ENCODE peak calls at places on chromosomes 7 and 10, in nine cellular contexts. K is left lung, V is adrenal gland, Y is left ventricle myocardium inferior, J is bronchial epithelial cell, U is IMR-90, B is fibroblast of lung, S is heart left ventricle, C is breast epithelium. N is an unnamed sample. For H3K36me3, the result is how much of the 10 kb centered on the place peaks cover.

GRCh38 chr10:90592903-90593302 is 264.9 kb downstream of the HTR7 start:
- DNase-seq in Y (peak), K (peak), J (peak), C (no peak), S (no peak), B (peak), U (peak), V (peak), N (peak)

GRCh38 chr7:149669121-149669818 is 104.1 kb downstream of the ZNF467 start:
- DNase-seq in K (no peak), U (peak), J (peak), C (no peak), S (no peak), V (no peak), B (no peak), Y (no peak), N (no peak)

GRCh38 chr10:87552248-87552914 is 47.7 kb downstream of the MINPP1 start:
- DNase-seq in V (no peak), C (no peak), U (peak), Y (no peak), J (peak), K (no peak), S (no peak), B (peak), N (no peak)

GRCh38 chr7:116588641-116589594 is 64.1 kb downstream of the CAV1 start:
- DNase-seq in U (peak), Y (no peak), V (no peak), B (peak), S (no peak), J (peak), K (no peak), C (no peak), N (no peak)

GRCh38 chr7:106050002-106050742 is 61.9 kb downstream of the SYPL1 start:
- DNase-seq in B (peak), J (peak), S (no peak), V (peak), U (peak), Y (no peak), K (no peak), C (no peak), N (no peak)

GRCh38 chr7:158812684-158813083 is 16.6 kb downstream of the ESYT2 start:
- DNase-seq in V (peak), S (no peak), K (no peak), U (no peak), J (no peak), C (no peak), B (no peak), Y (no peak), N (no peak)

GRCh38 chr7:20083781-20084180 is 133.4 kb downstream of the MACC1 start:
- DNase-seq in K (no peak), V (peak), B (peak), C (peak), S (no peak), U (peak), J (peak), Y (no peak), N (no peak)

GRCh38 chr10:45557275-45557905 is 115.2 kb downstream of the ZFAND4 start:
- DNase-seq in J (no peak), B (no peak), Y (no peak), V (no peak), C (no peak), K (no peak), U (no peak), S (no peak), N (no peak)

GRCh38 chr10:90458054-90458453 is 399.8 kb downstream of the HTR7 start:
- DNase-seq in V (no peak), B (no peak), K (no peak), C (no peak), U (no peak), J (peak), S (no peak), Y (no peak), N (no peak)

GRCh38 chr10:29616542-29616941 is 18.2 kb downstream of the SVIL start:
- DNase-seq in V (peak), K (no peak), Y (no peak), U (no peak), C (no peak), B (no peak), J (no peak), S (no peak), N (no peak)

GRCh38 chr7:157522189-157522588 is 185.4 kb downstream of the DNAJB6 start:
- DNase-seq in S (no peak), J (no peak), Y (no peak), B (no peak), V (peak), C (peak), K (no peak), U (no peak), N (no peak)

GRCh38 chr7:157524731-157525130 is 187.9 kb downstream of the DNAJB6 start:
- DNase-seq in Y (no peak), K (no peak), C (no peak), J (no peak), B (no peak), V (no peak), S (no peak), U (no peak), N (no peak)

GRCh38 chr7:157522954-157523353 is 186.2 kb downstream of the DNAJB6 start:
- DNase-seq in U (no peak), S (no peak), J (no peak), B (no peak), V (no peak), Y (no peak), C (peak), K (no peak), N (no peak)

GRCh38 chr7:157523766-157524421 is 187.1 kb downstream of the DNAJB6 start:
- DNase-seq in K (no peak), Y (no peak), B (no peak), V (peak), C (peak), U (no peak), S (no peak), J (no peak), N (no peak)

GRCh38 chr7:157523371-157523765 is 186.6 kb downstream of the DNAJB6 start:
- DNase-seq in U (no peak), C (peak), K (no peak), Y (no peak), S (no peak), V (no peak), B (no peak), J (no peak), N (no peak)
- H3K36me3 ChIP-seq in U (under half), C (under half), K (under half), Y (under half), S (under half), V (under half), B (under half), J (under half), N (under half)

DNA sequence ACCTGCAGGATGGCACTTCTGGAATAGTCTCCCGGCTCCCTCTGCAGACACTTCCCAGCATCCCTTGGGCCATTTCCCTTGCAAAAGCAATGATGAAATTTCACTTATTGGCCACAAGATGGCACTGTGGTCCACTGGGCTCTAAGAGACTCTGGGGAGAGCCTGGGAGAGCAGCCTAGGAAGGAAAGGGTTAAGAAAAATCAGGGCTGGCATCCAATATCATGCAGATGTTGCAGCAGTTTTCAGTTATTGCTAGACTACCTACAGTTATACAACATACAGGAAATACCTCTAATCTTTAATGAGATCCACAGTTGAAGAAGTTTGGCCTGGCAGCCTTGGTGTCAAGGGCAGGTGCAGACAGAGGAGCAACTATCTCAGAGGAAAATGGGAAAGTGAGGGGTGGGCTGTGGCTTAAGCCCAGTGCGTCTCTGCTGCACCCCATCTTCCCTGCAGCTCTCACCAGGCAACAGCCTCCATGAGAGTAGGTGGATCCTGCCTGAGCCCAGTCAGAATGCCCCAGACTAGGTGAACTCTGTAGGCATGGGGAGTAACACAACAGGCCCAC is 100.2 kb upstream of the PRSS58 start:
- DNase-seq in K (no peak), U (peak), V (no peak), Y (no peak), B (peak), J (peak), C (no peak), S (no peak), N (peak)
- TF ChIP-seq CTCF in K (peak), U (peak), V (peak), Y (peak), B (peak), J (peak), C (no peak), S (peak), N (peak)

GRCh38 chr7:24741691-24742639 is 15.3 kb downstream of the GSDME start:
- DNase-seq in Y (no peak), K (no peak), B (peak), C (no peak), S (no peak), U (peak), V (peak), J (peak), N (no peak)

GRCh38 chr7:24743471-24743870 is 13.8 kb downstream of the GSDME start:
- DNase-seq in J (no peak), V (no peak), S (no peak), B (no peak), Y (no peak), K (peak), U (no peak), C (no peak), N (no peak)

GRCh38 chr7:24740821-24741220 is 16.4 kb downstream of the GSDME start:
- DNase-seq in S (no peak), Y (no peak), V (no peak), C (no peak), K (no peak), U (no peak), B (no peak), J (no peak), N (no peak)

GRCh38 chr7:24739306-24739705 is 18.0 kb downstream of the GSDME start:
- DNase-seq in U (no peak), Y (no peak), S (no peak), C (no peak), B (peak), J (no peak), V (no peak), K (no peak), N (no peak)

DNA sequence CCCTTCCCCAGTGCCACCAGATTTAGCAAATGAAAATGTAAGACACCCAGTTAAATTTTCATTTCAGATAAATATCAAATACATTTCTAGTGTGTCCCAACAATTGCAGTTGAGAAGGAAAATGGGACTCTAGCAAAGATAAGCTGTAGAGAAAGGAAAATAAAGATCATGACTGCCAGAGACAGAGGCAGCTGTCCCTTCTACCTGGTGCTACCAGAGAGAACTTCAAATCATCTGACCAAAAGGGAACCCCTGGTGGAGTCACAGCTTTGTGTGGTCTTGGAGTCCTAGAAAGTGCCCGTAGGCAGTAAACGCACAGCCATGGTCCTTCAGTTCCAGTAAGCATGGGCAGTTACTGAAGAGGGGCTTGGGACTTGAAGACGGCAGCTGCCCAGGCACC is 14.5 kb downstream of the GSDME start:
- DNase-seq in V (no peak), Y (no peak), J (no peak), S (no peak), C (no peak), K (no peak), B (no peak), U (no peak), N (no peak)
- H3K36me3 ChIP-seq in V (under half), Y (under half), J (under half), S (under half), C (under half), K (under half), B (under half), U (under half), N (under half)

DNA sequence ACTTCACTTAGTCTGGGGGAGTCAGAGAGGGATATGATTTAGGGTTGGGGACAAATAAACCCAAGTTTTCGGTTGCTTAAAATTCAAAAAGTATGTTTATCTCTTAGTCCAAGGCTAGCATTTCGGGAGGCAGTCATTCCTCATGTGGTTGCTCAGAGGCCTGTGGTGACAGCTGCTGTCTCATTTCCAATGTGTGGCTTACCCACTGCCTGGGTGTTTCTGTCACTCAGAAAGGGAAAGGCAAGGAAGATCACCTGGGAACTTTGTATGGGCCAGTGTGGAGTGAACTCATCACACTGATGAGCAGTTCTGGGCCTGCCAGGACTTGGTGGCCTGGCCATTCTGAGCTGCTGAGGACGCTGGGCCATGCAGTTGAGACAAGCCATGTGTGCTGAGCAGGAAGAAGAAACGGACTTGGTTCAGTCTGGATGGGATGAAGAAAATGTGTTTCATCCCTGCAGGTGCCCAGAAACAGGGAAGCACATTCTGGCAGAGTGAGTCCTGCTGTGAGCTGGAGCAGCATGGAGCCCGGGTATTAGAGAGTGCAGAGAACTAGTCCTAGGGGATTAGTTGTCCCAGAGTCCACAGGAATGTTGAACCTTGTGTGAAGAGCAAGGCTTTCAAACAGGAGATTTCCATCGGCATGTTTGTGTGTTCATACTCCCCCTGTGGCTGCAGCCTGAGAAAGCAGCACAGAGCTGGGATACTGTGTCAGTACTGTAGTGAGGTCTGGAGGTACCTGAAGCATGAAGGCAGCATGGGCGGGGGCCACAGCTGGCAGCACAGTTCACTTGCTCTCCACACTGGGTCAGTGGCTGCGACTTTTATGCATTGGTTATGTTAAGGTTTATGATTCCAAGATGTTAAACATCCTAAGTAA is 211.1 kb upstream of the IGFBP3 start:
- DNase-seq in C (no peak), K (no peak), U (no peak), J (peak), S (no peak), B (no peak), Y (no peak), V (no peak), N (peak)
- TF ChIP-seq CTCF in C (no peak), K (no peak), U (peak), J (peak), S (no peak), B (peak), Y (no peak), V (no peak), N (peak)

GRCh38 chr10:111206521-111206920 is 129.7 kb downstream of the ADRA2A start:
- DNase-seq in C (no peak), Y (no peak), V (no peak), K (no peak), S (no peak), J (no peak), B (no peak), U (no peak), N (no peak)
- H3K36me3 ChIP-seq in C (under half), Y (under half), V (under half), K (under half), S (under half), J (under half), B (under half), U (under half), N (under half)

GRCh38 chr7:42128703-42129102 is 108.3 kb downstream of the GLI3 start:
- DNase-seq in S (no peak), U (no peak), J (peak), C (no peak), Y (no peak), B (peak), V (no peak), K (no peak), N (no peak)
- TF ChIP-seq CTCF in S (no peak), U (peak), J (peak), C (no peak), Y (no peak), B (peak), V (no peak), K (no peak), N (no peak)

DNA sequence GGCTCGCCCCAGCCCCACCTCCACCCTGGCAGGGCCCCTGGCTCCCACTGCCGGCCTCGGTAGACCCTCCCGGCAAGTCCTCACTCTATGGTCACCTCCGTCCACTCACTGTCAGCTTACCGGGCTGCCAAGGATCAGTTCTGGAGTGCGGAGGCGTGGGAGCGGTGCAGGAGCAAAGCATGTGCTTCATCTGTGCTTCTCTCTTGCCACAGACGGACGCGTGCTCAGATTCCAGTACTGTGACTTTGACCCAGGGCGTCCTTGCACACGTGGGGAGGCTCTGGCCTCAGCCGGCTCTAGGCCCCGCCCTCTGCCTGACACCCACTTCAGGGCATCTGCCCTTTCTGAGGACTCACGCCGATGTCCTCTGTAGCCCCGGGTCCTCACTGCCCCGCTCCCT is 547.5 kb upstream of the FOXK1 start:
- DNase-seq in B (no peak), S (no peak), J (no peak), K (no peak), Y (no peak), U (no peak), V (no peak), C (no peak), N (no peak)
- H3K36me3 ChIP-seq in B (under half), S (under half), J (under half), K (under half), Y (under half), U (under half), V (under half), C (under half), N (under half)

GRCh38 chr7:1395211-1396070 is 63.8 kb downstream of the MICALL2 start:
- DNase-seq in V (no peak), B (no peak), Y (no peak), U (no peak), J (no peak), S (no peak), C (no peak), K (peak), N (no peak)

GRCh38 chr7:1392556-1392955 is 66.7 kb downstream of the MICALL2 start:
- DNase-seq in C (no peak), K (peak), B (no peak), V (no peak), Y (no peak), J (no peak), U (no peak), S (no peak), N (no peak)

GRCh38 chr7:1396195-1396594 is 63.1 kb downstream of the MICALL2 start:
- DNase-seq in C (no peak), K (peak), Y (no peak), U (no peak), B (no peak), S (no peak), J (no peak), V (no peak), N (no peak)

GRCh38 chr7:1393421-1393820 is 65.8 kb downstream of the MICALL2 start:
- DNase-seq in V (no peak), C (no peak), B (no peak), Y (no peak), U (no peak), K (peak), S (no peak), J (no peak), N (no peak)

GRCh38 chr7:1394371-1394770 is 64.9 kb downstream of the MICALL2 start:
- DNase-seq in K (peak), B (no peak), J (no peak), Y (no peak), C (no peak), V (no peak), U (no peak), S (no peak), N (no peak)
- TF ChIP-seq CTCF in K (no peak), B (no peak), J (no peak), Y (no peak), C (no peak), V (no peak), U (no peak), S (no peak), N (no peak)

DNA sequence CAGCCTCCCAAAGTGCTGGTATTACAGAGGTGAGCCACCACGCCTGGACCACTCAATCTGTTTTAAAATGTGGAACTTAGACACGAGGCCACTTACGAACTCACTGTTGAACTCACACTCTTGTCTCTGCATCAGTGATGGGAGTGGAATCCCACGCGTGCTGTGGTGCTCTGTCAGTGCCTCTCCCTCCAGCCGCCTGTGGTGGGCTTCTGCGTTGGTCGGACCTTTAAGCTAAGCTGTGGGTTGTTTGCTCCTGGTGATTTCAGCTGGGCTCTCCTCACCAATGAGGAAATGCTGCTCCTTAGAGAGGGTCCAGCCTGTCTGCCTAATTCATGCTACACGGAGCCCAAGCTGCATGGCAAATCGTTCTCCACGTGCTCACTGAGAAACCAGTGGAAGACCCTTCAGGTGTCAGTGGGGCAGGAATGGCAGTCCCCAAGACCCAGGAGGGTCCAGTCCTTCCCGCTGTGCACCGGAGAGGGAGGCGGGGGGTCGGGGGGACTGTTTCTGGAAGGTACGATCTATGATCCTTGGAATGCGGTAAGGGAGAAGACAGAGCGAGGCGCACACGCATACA is 17.9 kb upstream of the PRKAR1B start:
- DNase-seq in J (no peak), U (no peak), Y (no peak), B (no peak), S (peak), C (peak), K (peak), V (no peak), N (no peak)
- H3K36me3 ChIP-seq in J (under half), U (under half), Y (under half), B (under half), S (under half), C (under half), K (under half), V (under half), N (under half)

GRCh38 chr10:93702278-93703001 is at the start of gene FRA10AC1:
- DNase-seq in S (peak), B (peak), U (peak), V (peak), K (peak), J (peak), C (peak), Y (peak), N (peak)
- TF ChIP-seq CTCF in S (peak), B (peak), U (peak), V (peak), K (peak), J (peak), C (no peak), Y (peak), N (peak)